ENCODE peak calls at places on chromosomes 11 and 22, in seven cellular contexts. S is endothelial cell; X is T-helper 2 cell; E is DMS 273 treated with DMSO at 0.1 percent for 48 hours; Q is skeletal muscle cell; Z is memory B cell; K is stimulated activated CD4-positive, alpha-beta T cell treated with anti-CD3 and anti-CD28 coated beads, Interleukin-12 subunit alpha, Interleukin-12 subunit beta, amount 100 ng/mL, for 24 hours. T is an unnamed sample.

GRCh38 chr11:113681711-113682410 is 24.2 kb downstream of the TMPRSS5 start:
- DNase-seq in S (no peak), X (no peak), E (no peak), Q (no peak), Z (no peak), K (no peak), T (no peak)

GRCh38 chr11:37230865-37231264 is 632.8 kb upstream of the RAG2 start:
- DNase-seq in S (no peak), X (no peak), E (no peak), Q (no peak), Z (no peak), K (no peak), T (peak; percentile 8)

GRCh38 chr11:94171693-94172440 is 43.2 kb downstream of the PANX1 start:
- DNase-seq in S (peak; percentile 68), X (no peak), E (no peak), Q (no peak), Z (no peak), K (no peak), T (peak; percentile 67)

GRCh38 chr11:112597290-112597689 is 336.6 kb upstream of the PLET1 start:
- DNase-seq in S (no peak), X (no peak), E (no peak), Q (no peak), Z (no peak), K (no peak), T (no peak)

GRCh38 chr11:80320226-80320625 is 879.4 kb upstream of the TENM4 start:
- DNase-seq in S (no peak), X (no peak), E (no peak), Q (no peak), Z (no peak), K (no peak), T (no peak)

GRCh38 chr11:103609117-103610066 is 427.0 kb upstream of the DDI1 start:
- DNase-seq in S (peak; percentile 18), X (no peak), E (no peak), Q (peak; percentile 95), Z (no peak), K (no peak), T (no peak)

GRCh38 chr11:8826901-8827560 is 84.0 kb upstream of the AKIP1 start:
- DNase-seq in S (no peak), X (no peak), E (no peak), Q (no peak), Z (no peak), K (no peak), T (peak; percentile 25)

GRCh38 chr22:25623310-25623734 is 58.8 kb downstream of the GRK3 start:
- DNase-seq in S (no peak), X (no peak), E (no peak), Q (no peak), Z (no peak), K (no peak), T (no peak)

GRCh38 chr11:94400839-94401772 is at the start of gene GPR83:
- DNase-seq in S (peak; percentile 34), X (no peak), E (no peak), Q (no peak), Z (no peak), K (no peak), T (no peak)

GRCh38 chr11:95067828-95068244 is 1.1 kb downstream of the SRSF8 start:
- DNase-seq in S (no peak), X (no peak), E (peak; percentile 12), Q (no peak), Z (no peak), K (peak; percentile 33), T (no peak)

GRCh38 chr11:14520902-14521151 is 641 bp upstream of the PSMA1 start:
- DNase-seq in S (no peak), X (no peak), E (no peak), Q (no peak), Z (no peak), K (no peak), T (no peak)

GRCh38 chr11:115869780-115870431 is 365.7 kb upstream of the CADM1 start:
- DNase-seq in S (peak; percentile 58), X (no peak), E (peak; percentile 27), Q (no peak), Z (no peak), K (no peak), T (peak; percentile 27)

GRCh38 chr11:119755351-119756071 is 26.5 kb upstream of the NECTIN1 start:
- DNase-seq in S (no peak), X (no peak), E (no peak), Q (no peak), Z (no peak), K (no peak), T (no peak)

GRCh38 chr22:19631899-19632670 is 82.2 kb upstream of the SEPTIN5 start:
- DNase-seq in S (peak; percentile 63), X (no peak), E (peak; percentile 63), Q (no peak), Z (no peak), K (no peak), T (peak; percentile 52)

GRCh38 chr11:60887531-60887930 is 18.9 kb downstream of the PRPF19 start:
- DNase-seq in S (peak; percentile 62), X (no peak), E (peak; percentile 64), Q (no peak), Z (no peak), K (no peak), T (peak; percentile 63)

GRCh38 chr11:71305451-71306125 is 53.2 kb upstream of the SHANK2 start:
- DNase-seq in S (no peak), X (no peak), E (no peak), Q (no peak), Z (no peak), K (no peak), T (no peak)

GRCh38 chr11:2549080-2549479 is 104.3 kb downstream of the KCNQ1 start:
- DNase-seq in S (no peak), X (no peak), E (no peak), Q (no peak), Z (no peak), K (no peak), T (no peak)

GRCh38 chr11:106329273-106330018 is 252.0 kb downstream of the AASDHPPT start:
- DNase-seq in S (no peak), X (no peak), E (no peak), Q (no peak), Z (no peak), K (no peak), T (no peak)

GRCh38 chr11:117833401-117833891 is 8.9 kb upstream of the FXYD2 start:
- DNase-seq in S (no peak), X (no peak), E (no peak), Q (peak; percentile 11), Z (no peak), K (no peak), T (no peak)

GRCh38 chr22:37662039-37662438 is 3.5 kb downstream of the PDXP start:
- DNase-seq in S (no peak), X (no peak), E (no peak), Q (no peak), Z (no peak), K (no peak), T (no peak)

GRCh38 chr11:66267039-66267378 is 1.4 kb upstream of the RAB1B start:
- DNase-seq in S (no peak), X (no peak), E (no peak), Q (no peak), Z (no peak), K (no peak), T (no peak)

GRCh38 chr11:19460718-19461405 is 220.1 kb upstream of the E2F8 start:
- DNase-seq in S (no peak), X (no peak), E (peak; percentile 60), Q (peak; percentile 41), Z (no peak), K (no peak), T (no peak)

GRCh38 chr11:20599424-20600346 is at the start of gene SLC6A5:
- DNase-seq in S (peak; percentile 86), X (no peak), E (no peak), Q (peak; percentile 1), Z (no peak), K (no peak), T (peak; percentile 78)

GRCh38 chr22:48179571-48180546 is 1417.4 kb downstream of the TBC1D22A start:
- DNase-seq in S (no peak), X (no peak), E (no peak), Q (no peak), Z (no peak), K (no peak), T (no peak)

T was measured in OCI-M1.